ENCODE peak calls at places on chromosomes 2 and 18, in nine cellular contexts. U, T, V, K, J, L, R, D and H are unnamed samples.

GRCh38 chr2:159963700-159964099 is 98.7 kb downstream of the PLA2R1 start:
- DNase-seq in R (no peak), L (no peak), J (no peak), U (no peak), D (no peak), T (peak; percentile 7), V (no peak), K (no peak), H (no peak)

GRCh38 chr2:128402921-128403670 is 84.4 kb upstream of the HS6ST1 start:
- DNase-seq in J (no peak), R (peak; percentile 53), K (no peak), V (no peak), D (no peak), T (no peak), L (no peak), U (no peak), H (no peak)

GRCh38 chr2:51581636-51582267 is 549.8 kb upstream of the NRXN1 start:
- DNase-seq in J (no peak), D (no peak), T (no peak), U (no peak), K (peak; percentile 1), L (no peak), V (no peak), R (no peak), H (no peak)

GRCh38 chr2:104976603-104977120 is 61.2 kb upstream of the MRPS9 start:
- DNase-seq in D (no peak), L (no peak), T (peak; percentile 69), U (no peak), J (peak; percentile 24), K (peak; percentile 15), V (no peak), R (no peak), H (no peak)

GRCh38 chr2:47249427-47249826 is 94.3 kb upstream of the STPG4 start:
- DNase-seq in J (no peak), V (no peak), R (no peak), U (no peak), L (no peak), T (no peak), D (no peak), K (no peak), H (no peak)

GRCh38 chr2:120298173-120298835 is 45.7 kb downstream of the RALB start:
- DNase-seq in K (no peak), R (no peak), D (no peak), U (peak; percentile 62), T (no peak), V (peak; percentile 84), J (no peak), L (no peak), H (no peak)

GRCh38 chr18:499351-500229 is 911 bp downstream of the COLEC12 start:
- DNase-seq in J (no peak), K (peak; percentile 19), V (peak; percentile 85), D (no peak), R (no peak), T (no peak), L (no peak), U (peak; percentile 63), H (no peak)

GRCh38 chr2:134491796-134492441 is 226.9 kb downstream of the TMEM163 start:
- DNase-seq in R (no peak), J (no peak), V (no peak), U (no peak), D (no peak), K (peak; percentile 53), T (no peak), L (peak; percentile 37), H (peak; percentile 23)

GRCh38 chr18:55139307-55139706 is 180.0 kb upstream of the CCDC68 start:
- DNase-seq in T (no peak), R (no peak), D (no peak), L (no peak), U (no peak), V (no peak), J (no peak), K (no peak), H (no peak)

GRCh38 chr2:24359129-24359528 is 1.2 kb downstream of the ITSN2 start:
- DNase-seq in D (no peak), T (no peak), K (no peak), V (no peak), U (no peak), L (peak; percentile 64), R (no peak), J (no peak), H (no peak)

GRCh38 chr2:172256886-172257285 is 154.2 kb upstream of the DLX2 start:
- DNase-seq in U (no peak), V (no peak), D (no peak), T (no peak), L (no peak), J (no peak), K (no peak), R (no peak), H (no peak)

GRCh38 chr2:197234792-197235191 is 75.8 kb downstream of the ANKRD44 start:
- DNase-seq in J (no peak), V (no peak), D (no peak), R (no peak), T (no peak), U (no peak), K (no peak), L (no peak), H (no peak)

GRCh38 chr2:217247511-217247910 is 387.6 kb upstream of the TNP1 start:
- DNase-seq in T (no peak), K (no peak), V (no peak), U (no peak), J (no peak), R (no peak), L (no peak), D (no peak), H (no peak)

GRCh38 chr2:44779793-44780192 is 161.7 kb upstream of the SIX3 start:
- DNase-seq in D (no peak), V (no peak), U (no peak), L (no peak), T (no peak), J (no peak), K (no peak), R (no peak), H (no peak)

GRCh38 chr2:72779495-72779894 is 46.3 kb downstream of the EXOC6B start:
- DNase-seq in V (no peak), U (no peak), J (no peak), K (no peak), D (no peak), R (no peak), L (no peak), T (no peak), H (no peak)

GRCh38 chr2:148674063-148675020 is 29.8 kb downstream of the EPC2 start:
- DNase-seq in K (peak; percentile 44), V (peak; percentile 77), J (peak; percentile 31), R (no peak), T (peak; percentile 45), D (no peak), L (peak; percentile 56), U (no peak), H (no peak)

GRCh38 chr2:211455225-211455841 is 898.9 kb downstream of the CPS1 start:
- DNase-seq in V (peak; percentile 22), K (peak; percentile 44), T (peak; percentile 32), J (peak; percentile 20), D (peak; percentile 37), L (peak; percentile 40), R (no peak), U (peak; percentile 70), H (no peak)

GRCh38 chr2:209933499-209934458 is 68.7 kb upstream of the RPE start:
- DNase-seq in R (no peak), D (peak; percentile 96), V (peak; percentile 75), K (no peak), U (peak; percentile 88), T (no peak), J (no peak), L (peak; percentile 72), H (no peak)
- TF ChIP-seq CTCF in R (no peak), D (peak; percentile 18), V (no peak), K (no peak), U (no peak), T (no peak), J (no peak), L (no peak), H (no peak)

DNA sequence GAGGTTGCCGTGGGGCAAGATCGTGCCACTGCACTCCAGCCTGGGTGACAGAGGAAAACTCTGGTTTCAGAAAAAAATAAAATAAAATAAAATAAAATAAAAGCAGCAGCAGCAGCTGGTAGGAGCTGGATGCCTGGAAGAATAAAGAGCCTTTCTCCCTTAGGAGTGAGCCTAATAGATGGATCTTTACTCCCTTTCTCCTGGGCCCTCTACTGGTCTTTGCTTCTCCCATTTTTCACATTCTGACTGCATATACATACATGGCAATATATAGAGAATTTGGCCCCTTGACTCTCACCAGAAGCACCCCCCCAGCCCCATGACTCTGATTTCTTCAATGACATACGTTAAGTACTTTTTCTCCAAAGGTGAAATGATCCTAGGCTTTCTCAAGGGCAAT is 9.8 kb upstream of the MALT1 start:
- DNase-seq in V (peak; percentile 38), K (no peak), U (peak; percentile 40), J (no peak), T (no peak), D (no peak), R (no peak), L (no peak), H (no peak)
- TF ChIP-seq CTCF in V (peak; percentile 42), K (peak; percentile 27), U (peak; percentile 45), J (no peak), T (peak; percentile 23), D (peak; percentile 50), R (no peak), L (peak; percentile 25), H (peak; percentile 62)

DNA sequence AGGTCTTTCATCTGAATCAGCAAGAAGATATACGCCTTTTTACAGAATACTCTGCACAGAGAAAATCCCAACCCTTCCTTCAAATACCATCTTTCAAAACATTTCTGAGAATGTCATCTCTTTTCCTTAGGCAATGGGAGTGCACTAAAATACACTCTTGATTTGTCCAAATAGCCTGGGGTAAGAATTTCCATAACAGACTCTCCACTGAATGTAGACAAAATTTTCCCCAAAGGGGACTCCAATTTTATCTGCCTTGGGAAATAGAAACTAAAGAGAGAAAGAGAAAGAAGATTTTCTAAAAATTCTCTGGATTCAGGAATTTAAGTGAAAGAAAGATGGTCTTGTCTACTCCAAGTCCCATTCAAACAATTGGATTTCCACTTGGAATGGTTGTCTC is 394.5 kb upstream of the CHAC2 start:
- DNase-seq in L (no peak), V (no peak), J (no peak), R (no peak), K (no peak), T (no peak), D (no peak), U (no peak), H (no peak)
- TF ChIP-seq CTCF in L (no peak), V (no peak), J (no peak), R (no peak), K (no peak), T (no peak), D (no peak), U (no peak), H (no peak)

DNA sequence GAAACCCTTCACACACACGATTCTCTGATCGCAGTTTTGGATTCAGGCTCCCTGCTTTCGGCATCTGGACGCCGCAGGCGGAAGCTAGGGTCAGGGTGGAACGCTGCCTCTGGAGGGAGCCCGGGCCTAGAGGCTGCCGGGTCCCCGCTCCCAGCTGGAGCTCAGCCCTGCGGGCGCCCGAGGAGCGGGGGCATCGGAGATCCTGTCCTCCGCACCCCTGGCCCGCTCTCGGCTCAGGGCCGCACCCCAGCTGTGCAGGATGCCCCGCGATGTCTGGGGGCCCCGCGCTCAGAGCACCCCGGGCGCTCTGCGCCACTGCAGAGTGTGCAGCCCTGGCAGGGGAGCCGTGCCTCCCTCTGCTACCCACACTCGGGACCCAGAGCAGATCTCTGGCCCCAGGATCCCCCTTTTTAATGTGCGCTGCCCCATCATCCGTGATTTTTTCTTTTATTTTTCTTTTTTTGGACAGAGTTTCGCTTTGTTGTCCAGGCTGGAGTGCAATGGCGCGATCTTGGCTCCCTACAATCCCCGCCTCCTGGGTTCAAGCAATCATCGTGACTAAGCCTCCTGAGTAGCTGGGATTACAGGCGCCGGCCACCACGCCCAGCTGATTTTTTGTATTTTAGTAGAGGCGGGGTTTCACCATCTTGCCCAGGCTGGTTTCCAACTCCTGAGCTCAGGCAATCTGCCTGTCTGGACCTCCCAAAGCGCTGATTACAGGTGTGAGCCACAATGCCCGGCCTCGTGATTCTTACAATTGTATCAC is 54.8 kb upstream of the TUBA3E start:
- DNase-seq in T (no peak), D (no peak), V (no peak), R (no peak), J (peak; percentile 82), K (peak; percentile 56), U (peak; percentile 12), L (peak; percentile 59), H (no peak)
- TF ChIP-seq CTCF in T (no peak), D (no peak), V (no peak), R (no peak), J (no peak), K (no peak), U (no peak), L (peak; percentile 8), H (no peak)